ENCODE peak calls at places on chromosomes 7 and 10, in nine cellular contexts. B is mesenchymal stem cell, M is endothelial cell of umbilical vein, U is neuronal stem cell, I is MM.1S, D is trophoblast cell, S is Karpas-422, Z is NT2/D1, C is neural progenitor cell. K is an unnamed sample.
A peak's percentile ranks its signal among the peaks of the same experiment; 100 is the strongest.

GRCh38 chr7:26843696-26844095 is 20.7 kb downstream of the SKAP2 start:
- DNase-seq in B (no peak), M (no peak), U (no peak), I (no peak), D (no peak), S (peak; percentile 49), Z (no peak), C (peak; percentile 13), K (peak; percentile 13)

GRCh38 chr10:98446656-98447221 is at the start of gene HPS1:
- DNase-seq in B (peak; percentile 58), M (peak; percentile 57), U (peak; percentile 26), I (peak; percentile 87), D (peak; percentile 49), S (peak; percentile 91), Z (no peak), C (peak; percentile 78), K (peak; percentile 72)

GRCh38 chr10:127973810-127974311 is 67.0 kb downstream of the PTPRE start:
- DNase-seq in B (peak; percentile 54), M (peak; percentile 66), U (no peak), I (no peak), D (no peak), S (no peak), Z (no peak), C (peak; percentile 52), K (no peak)

GRCh38 chr10:19730848-19731247 is 85.4 kb upstream of the PLXDC2 start:
- DNase-seq in B (peak; percentile 33), M (no peak), U (no peak), I (no peak), D (no peak), S (no peak), Z (no peak), C (no peak), K (peak; percentile 68)

GRCh38 chr10:68796609-68797008 is 30.7 kb upstream of the STOX1 start:
- DNase-seq in B (no peak), M (no peak), U (no peak), I (no peak), D (no peak), S (no peak), Z (no peak), C (no peak), K (peak; percentile 87)

GRCh38 chr7:121395494-121395960 is 581 bp downstream of the FAM3C start:
- DNase-seq in B (peak; percentile 23), M (peak; percentile 36), U (no peak), I (peak; percentile 73), D (peak; percentile 16), S (peak; percentile 75), Z (no peak), C (peak; percentile 70), K (peak; percentile 32)

GRCh38 chr10:45418417-45418858 is 44.4 kb downstream of the ALOX5 start:
- DNase-seq in B (no peak), M (no peak), U (no peak), I (no peak), D (no peak), S (no peak), Z (no peak), C (no peak), K (no peak)

GRCh38 chr10:35379226-35380137 is 43.2 kb downstream of the CCNY start:
- DNase-seq in B (peak; percentile 66), M (peak; percentile 99), U (no peak), I (no peak), D (no peak), S (peak; percentile 91), Z (no peak), C (no peak), K (peak; percentile 76)

GRCh38 chr10:44960482-44961230 is 1.1 kb downstream of the RASSF4 start:
- DNase-seq in B (no peak), M (no peak), U (no peak), I (peak; percentile 36), D (no peak), S (no peak), Z (no peak), C (no peak), K (no peak)

GRCh38 chr7:157529768-157530560 is 193.2 kb downstream of the DNAJB6 start:
- DNase-seq in B (no peak), M (no peak), U (no peak), I (no peak), D (no peak), S (no peak), Z (no peak), C (no peak), K (no peak)

GRCh38 chr7:11792122-11792521 is 39.9 kb downstream of the THSD7A start:
- DNase-seq in B (no peak), M (no peak), U (no peak), I (no peak), D (no peak), S (no peak), Z (no peak), C (no peak), K (no peak)

GRCh38 chr10:11874568-11875182 is 51.5 kb downstream of the PROSER2 start:
- DNase-seq in B (peak; percentile 55), M (peak; percentile 14), U (peak; percentile 90), I (no peak), D (peak; percentile 77), S (no peak), Z (peak; percentile 72), C (peak; percentile 87), K (peak; percentile 31)

GRCh38 chr7:74214816-74215630 is 5.2 kb downstream of the LAT2 start:
- DNase-seq in B (no peak), M (no peak), U (no peak), I (no peak), D (no peak), S (no peak), Z (no peak), C (peak; percentile 24), K (no peak)

GRCh38 chr10:35940067-35940989 is 298.2 kb upstream of the FZD8 start:
- DNase-seq in B (peak; percentile 74), M (no peak), U (no peak), I (no peak), D (no peak), S (no peak), Z (no peak), C (peak; percentile 30), K (peak; percentile 64)

GRCh38 chr10:87925570-87925969 is 62.1 kb downstream of the PTEN start:
- DNase-seq in B (no peak), M (peak; percentile 72), U (no peak), I (no peak), D (no peak), S (peak; percentile 49), Z (no peak), C (no peak), K (peak; percentile 57)

GRCh38 chr10:88791924-88792323 is 10.6 kb upstream of the LIPM start:
- DNase-seq in B (peak; percentile 45), M (peak; percentile 33), U (peak; percentile 8), I (peak; percentile 52), D (peak; percentile 17), S (peak; percentile 50), Z (no peak), C (peak; percentile 66), K (no peak)

GRCh38 chr7:65302883-65303282 is 70.8 kb upstream of the ZNF92 start:
- DNase-seq in B (no peak), M (no peak), U (no peak), I (no peak), D (no peak), S (no peak), Z (no peak), C (no peak), K (no peak)

GRCh38 chr7:68512466-68512865 is 1085.8 kb upstream of the AUTS2 start:
- DNase-seq in B (no peak), M (no peak), U (no peak), I (no peak), D (no peak), S (no peak), Z (no peak), C (no peak), K (no peak)

DNA sequence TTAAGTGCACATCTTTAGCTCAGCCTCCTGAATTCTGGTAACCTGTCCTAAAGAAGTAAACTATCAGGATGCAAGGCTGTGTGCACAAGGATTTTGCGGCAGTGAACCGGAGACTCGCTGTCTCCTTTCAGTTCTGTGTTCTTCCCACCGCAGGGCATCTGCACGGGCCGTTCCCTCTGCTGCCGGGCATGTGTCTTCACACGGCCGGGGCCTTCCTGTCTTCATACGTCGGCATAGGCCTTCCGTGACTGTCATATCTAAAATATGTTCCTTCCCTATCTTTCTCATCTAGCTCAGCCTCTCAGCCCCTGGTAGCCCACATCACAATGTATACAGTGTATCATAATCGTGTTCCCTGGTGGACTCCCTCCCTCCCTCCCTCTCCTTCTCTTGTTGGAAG is 16.4 kb downstream of the PALD1 start:
- DNase-seq in B (no peak), M (no peak), U (no peak), I (peak; percentile 69), D (peak; percentile 94), S (no peak), Z (no peak), C (no peak), K (no peak)
- H3K9ac ChIP-seq in B (no peak overlapping the region), M (no peak overlapping the region), U (no peak overlapping the region), I (peak overlapping the region; percentile 74), D (no peak overlapping the region), S (peak overlapping the region; percentile 89), Z (peak overlapping the region; percentile 17), C (no peak overlapping the region), K (no peak overlapping the region)

GRCh38 chr7:91759205-91759863 is 121.2 kb downstream of the MTERF1 start:
- DNase-seq in B (peak; percentile 3), M (no peak), U (no peak), I (peak; percentile 63), D (no peak), S (no peak), Z (peak; percentile 72), C (peak; percentile 38), K (peak; percentile 40)
- H3K9me3 ChIP-seq in B (peaks cover 29% of the 10 kb centered on the region), M (no peaks in the 10 kb centered on the region), U (no peaks in the 10 kb centered on the region), I (no peaks in the 10 kb centered on the region), D (no peaks in the 10 kb centered on the region), S (no peaks in the 10 kb centered on the region), Z (no peaks in the 10 kb centered on the region), C (no peaks in the 10 kb centered on the region), K (no peaks in the 10 kb centered on the region)

DNA sequence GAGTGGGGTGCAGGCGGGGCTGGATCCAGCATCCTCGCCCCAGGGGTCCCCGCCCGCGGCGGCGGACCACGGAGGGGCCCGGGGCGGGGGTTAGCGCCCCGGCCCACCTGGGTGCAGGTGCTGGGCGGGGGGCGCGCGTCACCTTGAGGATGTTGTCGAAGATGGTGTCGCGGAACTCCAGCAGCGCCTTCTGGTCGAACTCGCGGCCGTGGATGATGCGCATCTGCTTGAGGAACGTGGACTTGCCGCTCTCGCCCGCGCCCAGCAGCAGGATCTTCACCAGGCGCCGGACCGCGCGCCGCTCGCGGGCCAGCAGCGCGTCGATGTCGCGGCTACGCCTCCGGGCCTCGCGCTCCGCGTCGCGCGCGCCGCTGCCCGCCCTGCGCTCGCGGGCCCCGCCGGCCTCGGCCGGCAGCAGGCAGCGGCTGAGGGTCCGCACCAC is 376 bp downstream of the GNA12 start:
- DNase-seq in B (peak; percentile 44), M (no peak), U (no peak), I (peak; percentile 26), D (peak; percentile 47), S (no peak), Z (no peak), C (no peak), K (peak; percentile 34)
- H3K9ac ChIP-seq in B (peak overlapping the region; percentile 85), M (peak overlapping the region; percentile 51), U (peak overlapping the region; percentile 95), I (peak overlapping the region; percentile 61), D (peak overlapping the region; percentile 95), S (peak overlapping the region; percentile 35), Z (peak overlapping the region; percentile 94), C (peak overlapping the region; percentile 32), K (peak overlapping the region; percentile 78)

DNA sequence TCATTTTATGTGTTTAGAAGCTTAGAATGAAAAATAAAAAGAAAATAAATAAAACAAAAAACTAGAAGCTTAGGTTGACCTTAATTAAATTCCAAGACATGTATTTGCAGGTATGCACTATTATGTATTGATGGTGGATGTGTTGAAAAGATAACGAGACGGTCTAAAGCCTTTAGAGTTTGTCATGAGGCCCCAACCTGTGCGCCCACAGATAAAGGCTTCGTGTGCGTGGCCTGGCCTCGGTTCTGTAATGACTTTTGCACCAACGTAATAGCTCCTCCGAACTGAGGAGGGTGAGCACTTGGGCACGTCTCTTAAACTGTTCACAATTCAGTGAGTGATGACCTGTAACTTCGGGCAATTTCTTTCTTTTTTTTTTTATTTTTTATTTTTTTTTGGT is 43.7 kb upstream of the NCAPG2 start:
- DNase-seq in B (no peak), M (no peak), U (no peak), I (no peak), D (no peak), S (no peak), Z (no peak), C (no peak), K (no peak)
- H3K9me3 ChIP-seq in B (no peaks in the 10 kb centered on the region), M (no peaks in the 10 kb centered on the region), U (no peaks in the 10 kb centered on the region), I (no peaks in the 10 kb centered on the region), D (no peaks in the 10 kb centered on the region), S (no peaks in the 10 kb centered on the region), Z (no peaks in the 10 kb centered on the region), C (no peaks in the 10 kb centered on the region), K (no peaks in the 10 kb centered on the region)

K was measured in fibroblast of lung.